ENCODE peak calls at places on chromosomes 3 and 15, in four cellular contexts. X is fibroblast of lung, E is hepatocyte, F is mesenchymal stem cell. M is an unnamed sample.

GRCh38 chr3:124372784-124373183 is 357.5 kb upstream of the UMPS start:
- DNase-seq in E (no peak), F (no peak), X (no peak), M (no peak)

GRCh38 chr3:119156868-119157267 is 10.9 kb downstream of the TEX55 start:
- DNase-seq in F (no peak), E (no peak), X (no peak), M (no peak)

GRCh38 chr3:128911911-128912310 is 32.5 kb downstream of the ACAD9 start:
- DNase-seq in E (no peak), F (no peak), X (no peak), M (no peak)

GRCh38 chr3:184656991-184657669 is 54.7 kb downstream of the MAGEF1 start:
- DNase-seq in F (peak; percentile 81), X (no peak), E (no peak), M (peak; percentile 86)

GRCh38 chr3:139916271-139916670 is 18.7 kb upstream of the CLSTN2 start:
- DNase-seq in E (no peak), F (no peak), X (no peak), M (no peak)

GRCh38 chr3:8987673-8988655 is 24.7 kb upstream of the RAD18 start:
- DNase-seq in E (peak; percentile 82), X (peak; percentile 62), F (peak; percentile 61), M (peak; percentile 60)

GRCh38 chr3:196524527-196524926 is 9.4 kb upstream of the SMCO1 start:
- DNase-seq in F (no peak), X (no peak), E (no peak), M (no peak)

GRCh38 chr3:54557538-54558419 is 370.1 kb downstream of the LRTM1 start:
- DNase-seq in F (no peak), X (no peak), E (no peak), M (no peak)

GRCh38 chr3:56192001-56192400 is 276.3 kb downstream of the ERC2 start:
- DNase-seq in E (no peak), F (no peak), X (no peak), M (no peak)

GRCh38 chr15:84400017-84400740 is 164.6 kb downstream of the GOLGA6L4 start:
- DNase-seq in E (no peak), F (no peak), X (no peak), M (no peak)

GRCh38 chr3:192133271-192133670 is 594.1 kb downstream of the FGF12 start:
- DNase-seq in E (no peak), X (no peak), F (no peak), M (no peak)

GRCh38 chr3:197430961-197431910 is 124.5 kb downstream of the BDH1 start:
- DNase-seq in X (peak; percentile 41), F (peak; percentile 67), E (no peak), M (peak; percentile 14)

GRCh38 chr15:75455982-75456531 is 4.6 kb upstream of the SIN3A start:
- DNase-seq in F (peak; percentile 65), E (peak; percentile 63), X (peak; percentile 33), M (peak; percentile 46)

GRCh38 chr15:63094495-63094931 is 27.1 kb upstream of the LACTB start:
- DNase-seq in E (no peak), F (peak; percentile 71), X (peak; percentile 59), M (peak; percentile 59)

GRCh38 chr15:25811481-25811906 is 51.6 kb downstream of the ATP10A start:
- DNase-seq in X (no peak), E (no peak), F (no peak), M (no peak)

GRCh38 chr3:152268501-152269422 is at the start of gene MBNL1:
- DNase-seq in X (peak; percentile 87), F (peak; percentile 90), E (peak; percentile 85), M (peak; percentile 73)

GRCh38 chr15:26298666-26299065 is 435.5 kb upstream of the ATP10A start:
- DNase-seq in E (no peak), X (no peak), F (no peak), M (no peak)

GRCh38 chr3:179446501-179446900 is 4.8 kb downstream of the GNB4 start:
- DNase-seq in X (peak; percentile 55), E (peak; percentile 28), F (peak; percentile 57), M (no peak)

GRCh38 chr3:81744366-81744765 is 17.1 kb downstream of the GBE1 start:
- DNase-seq in F (peak; percentile 93), E (peak; percentile 46), X (peak; percentile 97), M (peak; percentile 88)

GRCh38 chr3:117322866-117323265 is 613.3 kb downstream of the TUSC7 start:
- DNase-seq in X (peak; percentile 23), E (peak; percentile 54), F (peak; percentile 30), M (no peak)

GRCh38 chr3:71955549-71956373 is 170.8 kb upstream of the PROK2 start:
- DNase-seq in E (peak; percentile 90), X (peak; percentile 85), F (peak; percentile 84), M (peak; percentile 69)

GRCh38 chr15:82942691-82943090 is 9.8 kb downstream of the HOMER2 start:
- DNase-seq in F (no peak), E (peak; percentile 28), X (no peak), M (no peak)

GRCh38 chr3:28279770-28280169 is 38.4 kb downstream of the CMC1 start:
- DNase-seq in X (peak; percentile 76), E (no peak), F (peak; percentile 7), M (no peak)

GRCh38 chr15:31389576-31389975 is 62.9 kb downstream of the KLF13 start:
- DNase-seq in X (no peak), E (no peak), F (no peak), M (no peak)

GRCh38 chr15:79539426-79539825 is 107.3 kb downstream of the MINAR1 start:
- DNase-seq in F (no peak), X (no peak), E (no peak), M (no peak)

GRCh38 chr3:149352556-149352955 is 19.1 kb upstream of the TM4SF18 start:
- DNase-seq in E (peak; percentile 74), X (peak; percentile 68), F (peak; percentile 57), M (peak; percentile 66)

GRCh38 chr3:130841357-130841756 is 52.5 kb upstream of the ATP2C1 start:
- DNase-seq in E (no peak), X (no peak), F (no peak), M (no peak)

DNA sequence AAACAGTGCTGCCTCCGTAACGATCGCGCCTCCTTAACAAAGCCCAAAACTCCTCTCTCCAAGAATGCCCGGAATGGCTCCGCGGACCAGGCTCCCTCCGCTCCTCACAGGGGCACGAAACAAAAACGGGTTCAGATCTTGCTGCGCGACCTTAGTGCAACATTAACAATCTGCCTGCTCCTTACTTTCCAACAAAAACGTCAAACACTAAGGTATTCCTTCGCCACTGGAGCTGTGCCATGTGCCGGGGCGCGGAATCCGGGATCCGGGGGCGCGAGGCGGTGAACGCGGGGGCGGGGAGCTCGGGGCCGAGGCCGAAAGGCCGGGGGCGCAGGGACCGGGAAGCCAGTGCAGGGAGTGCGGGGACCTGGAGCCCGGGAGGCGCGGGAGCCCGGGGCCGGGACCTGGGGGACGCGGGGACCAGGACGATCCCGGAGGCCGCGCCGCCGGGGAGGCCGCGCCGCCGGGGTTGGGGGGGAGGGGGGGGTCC is 424 bp downstream of the CYFIP1 start:
- DNase-seq in E (peak; percentile 49), X (no peak), F (peak; percentile 54), M (no peak)
- H3K27ac ChIP-seq in E (peak overlapping the region; percentile 96), X (peak overlapping the region; percentile 87), F (peak overlapping the region; percentile 1), M (peak overlapping the region; percentile 72)

GRCh38 chr15:91113036-91113435 is 13.0 kb downstream of the SV2B start:
- DNase-seq in E (no peak), X (no peak), F (no peak), M (no peak)

GRCh38 chr15:91117375-91117774 is 17.3 kb downstream of the SV2B start:
- DNase-seq in X (no peak), E (no peak), F (no peak), M (no peak)

GRCh38 chr15:91110407-91110806 is 10.3 kb downstream of the SV2B start:
- DNase-seq in F (no peak), E (no peak), X (no peak), M (no peak)

GRCh38 chr15:91116379-91117067 is 16.5 kb downstream of the SV2B start:
- DNase-seq in E (no peak), F (no peak), X (no peak), M (peak; percentile 78)

GRCh38 chr15:91114301-91114700 is 14.2 kb downstream of the SV2B start:
- DNase-seq in X (no peak), F (no peak), E (no peak), M (no peak)
- H3K27me3 ChIP-seq in X (no peaks in the 10 kb centered on the region), F (peaks cover under 1% of the 10 kb centered on the region), E (peaks cover 17% of the 10 kb centered on the region), M (no peaks in the 10 kb centered on the region)

DNA sequence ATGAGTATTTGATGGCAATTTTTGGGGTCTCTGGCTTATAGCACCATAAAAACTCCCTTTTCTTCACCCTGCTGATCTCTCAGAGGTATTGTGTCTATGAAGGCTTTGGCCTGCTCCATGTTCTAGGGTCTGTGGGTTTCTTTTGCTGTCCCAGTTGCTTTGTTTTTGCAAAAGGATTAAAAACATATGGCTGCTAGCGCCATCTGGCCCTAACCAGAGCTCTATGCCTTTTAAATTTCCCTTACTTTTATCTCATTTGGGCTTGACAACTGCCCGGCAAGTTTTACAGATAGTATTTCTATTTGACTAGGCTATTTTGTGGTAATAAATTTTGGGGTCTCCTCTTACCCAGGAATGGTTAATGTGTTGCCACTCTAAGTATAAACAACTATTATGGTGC is 6.4 kb upstream of the GHRL start:
- DNase-seq in F (no peak), X (no peak), E (no peak), M (no peak)
- H3K27ac ChIP-seq in F (no peak overlapping the region), X (no peak overlapping the region), E (no peak overlapping the region), M (no peak overlapping the region)

GRCh38 chr15:66147440-66147839 is 106.1 kb downstream of the MEGF11 start:
- DNase-seq in F (no peak), E (no peak), X (no peak), M (no peak)

GRCh38 chr15:66148187-66148586 is 105.4 kb downstream of the MEGF11 start:
- DNase-seq in E (no peak), X (no peak), F (no peak), M (no peak)

GRCh38 chr15:66149871-66150270 is 103.7 kb downstream of the MEGF11 start:
- DNase-seq in E (no peak), F (no peak), X (no peak), M (no peak)

GRCh38 chr15:66142341-66142740 is 111.2 kb downstream of the MEGF11 start:
- DNase-seq in F (no peak), X (no peak), E (no peak), M (no peak)

GRCh38 chr15:66145242-66146182 is 108.0 kb downstream of the MEGF11 start:
- DNase-seq in X (no peak), E (no peak), F (no peak), M (no peak)
- H3K27me3 ChIP-seq in X (peaks cover 8% of the 10 kb centered on the region), E (peaks cover 7% of the 10 kb centered on the region), F (peaks cover 69% of the 10 kb centered on the region), M (peaks cover 4% of the 10 kb centered on the region)